ENCODE peak calls at places on chromosomes 2 and 18, in five cellular contexts. H, E, S, O and M are unnamed samples.

GRCh38 chr2:97654324-97654723 is 8.5 kb downstream of the COX5B start:
- DNase-seq in H (no peak), S (no peak), E (no peak), O (no peak), M (no peak)

GRCh38 chr2:45382744-45383143 is 228.3 kb downstream of the SRBD1 start:
- DNase-seq in E (no peak), S (no peak), H (no peak), O (no peak), M (no peak)

GRCh38 chr2:233270366-233270765 is 18.9 kb downstream of the ATG16L1 start:
- DNase-seq in S (no peak), E (no peak), O (peak; percentile 21), H (no peak), M (no peak)

GRCh38 chr2:144354953-144355352 is 165.0 kb downstream of the ZEB2 start:
- DNase-seq in O (no peak), S (no peak), E (no peak), H (no peak), M (no peak)

GRCh38 chr2:218397502-218398436 is 1.9 kb upstream of the CTDSP1 start:
- DNase-seq in E (peak; percentile 46), S (peak; percentile 88), O (peak; percentile 30), H (peak; percentile 46), M (no peak)

GRCh38 chr2:108594982-108595464 is 60.8 kb downstream of the LIMS1 start:
- DNase-seq in E (peak; percentile 40), H (no peak), S (no peak), O (no peak), M (no peak)

GRCh38 chr2:162333968-162334367 is 10.0 kb upstream of the GCA start:
- DNase-seq in E (peak; percentile 65), O (no peak), H (no peak), S (no peak), M (no peak)

GRCh38 chr2:10985260-10985659 is 73.5 kb downstream of the KCNF1 start:
- DNase-seq in S (no peak), E (no peak), H (no peak), O (no peak), M (no peak)

GRCh38 chr18:49444599-49444998 is 15.8 kb downstream of the DYM start:
- DNase-seq in E (no peak), O (no peak), H (no peak), S (no peak), M (no peak)

GRCh38 chr2:229269986-229270385 is 1.1 kb downstream of the PID1 start:
- DNase-seq in E (no peak), O (no peak), H (no peak), S (no peak), M (no peak)

GRCh38 chr2:233124449-233125080 is 64.4 kb downstream of the INPP5D start:
- DNase-seq in S (no peak), H (peak; percentile 46), E (no peak), O (no peak), M (no peak)

GRCh38 chr2:234051374-234052070 is 1.0 kb downstream of the SPP2 start:
- DNase-seq in E (no peak), H (no peak), S (no peak), O (no peak), M (no peak)

GRCh38 chr2:240913810-240914644 is 7.9 kb downstream of the CROCC2 start:
- DNase-seq in H (no peak), O (peak; percentile 58), E (peak; percentile 7), S (peak; percentile 91), M (peak; percentile 5)

GRCh38 chr2:120736955-120737801 is 1.5 kb downstream of the GLI2 start:
- DNase-seq in S (peak; percentile 73), E (no peak), O (no peak), H (no peak), M (no peak)

GRCh38 chr2:105866439-105867170 is 121.9 kb downstream of the NCK2 start:
- DNase-seq in E (peak; percentile 9), S (no peak), O (no peak), H (no peak), M (no peak)

GRCh38 chr2:119155633-119156032 is 2.9 kb downstream of the C1QL2 start:
- DNase-seq in S (no peak), O (no peak), H (no peak), E (no peak), M (no peak)

GRCh38 chr2:78408795-78409118 is 616.7 kb upstream of the REG3G start:
- DNase-seq in E (no peak), S (no peak), H (no peak), O (no peak), M (no peak)

GRCh38 chr18:79789091-79789891 is 8.4 kb upstream of the KCNG2 start:
- DNase-seq in H (no peak), E (no peak), O (no peak), S (no peak), M (no peak)

GRCh38 chr2:67374481-67374880 is 22.7 kb upstream of the ETAA1 start:
- DNase-seq in S (no peak), E (no peak), H (no peak), O (no peak), M (no peak)

GRCh38 chr2:162232611-162233115 is 10.6 kb downstream of the FAP start:
- DNase-seq in E (no peak), O (no peak), S (no peak), H (no peak), M (no peak)

GRCh38 chr2:96977631-96978195 is 8.7 kb downstream of the FAM178B start:
- DNase-seq in H (no peak), O (no peak), S (no peak), E (no peak), M (no peak)